ENCODE peak calls at places on chromosomes 1 and 21, in ten cellular contexts. S is mammary epithelial cell; A is brain microvascular endothelial cell; O is transverse colon; I is CD8-positive, alpha-beta memory T cell; X is lower lobe of right lung; E is epithelial cell of esophagus; Z is breast epithelium; Y is NB4; V is cardiac muscle cell. J is an unnamed sample.

GRCh38 chr1:6911974-6912373 is 126.7 kb downstream of the CAMTA1 start:
- DNase-seq in S (no peak), A (no peak), O (no peak), I (no peak), X (no peak), E (no peak), Z (no peak), Y (no peak), V (no peak), J (no peak)

GRCh38 chr21:45499970-45500575 is 42.2 kb downstream of the SLC19A1 start:
- DNase-seq in S (no peak), A (no peak), O (no peak), I (no peak), X (peak), E (no peak), Z (no peak), Y (no peak), V (no peak), J (no peak)

GRCh38 chr1:182317489-182318180 is 74.0 kb downstream of the GLUL start:
- DNase-seq in S (no peak), A (no peak), O (peak), I (no peak), X (no peak), E (no peak), Z (no peak), Y (no peak), V (no peak), J (no peak)

GRCh38 chr1:232435746-232436145 is 194.2 kb downstream of the SIPA1L2 start:
- DNase-seq in S (no peak), A (no peak), O (no peak), I (no peak), X (no peak), E (peak), Z (no peak), Y (no peak), V (no peak), J (no peak)

GRCh38 chr1:240134596-240134995 is 42.9 kb downstream of the FMN2 start:
- DNase-seq in S (no peak), A (no peak), O (no peak), I (no peak), X (no peak), E (no peak), Z (no peak), Y (no peak), V (no peak), J (no peak)

GRCh38 chr1:18322353-18323032 is 158.2 kb upstream of the KLHDC7A start:
- DNase-seq in S (no peak), A (no peak), O (no peak), I (no peak), X (no peak), E (no peak), Z (no peak), Y (peak), V (peak), J (no peak)

GRCh38 chr1:208243851-208244583 is at the start of gene PLXNA2:
- DNase-seq in S (peak), A (peak), O (peak), I (peak), X (peak), E (peak), Z (peak), Y (peak), V (peak), J (no peak)

GRCh38 chr1:65269612-65270011 is 39.7 kb upstream of the DNAJC6 start:
- DNase-seq in S (no peak), A (no peak), O (no peak), I (no peak), X (no peak), E (no peak), Z (no peak), Y (no peak), V (no peak), J (no peak)

GRCh38 chr1:52460686-52461085 is 56.3 kb downstream of the PRPF38A start:
- DNase-seq in S (peak), A (no peak), O (no peak), I (no peak), X (no peak), E (peak), Z (no peak), Y (no peak), V (no peak), J (no peak)

GRCh38 chr1:54645806-54646676 is 4.5 kb downstream of the MROH7 start:
- DNase-seq in S (no peak), A (no peak), O (peak), I (no peak), X (no peak), E (no peak), Z (no peak), Y (no peak), V (no peak), J (no peak)

DNA sequence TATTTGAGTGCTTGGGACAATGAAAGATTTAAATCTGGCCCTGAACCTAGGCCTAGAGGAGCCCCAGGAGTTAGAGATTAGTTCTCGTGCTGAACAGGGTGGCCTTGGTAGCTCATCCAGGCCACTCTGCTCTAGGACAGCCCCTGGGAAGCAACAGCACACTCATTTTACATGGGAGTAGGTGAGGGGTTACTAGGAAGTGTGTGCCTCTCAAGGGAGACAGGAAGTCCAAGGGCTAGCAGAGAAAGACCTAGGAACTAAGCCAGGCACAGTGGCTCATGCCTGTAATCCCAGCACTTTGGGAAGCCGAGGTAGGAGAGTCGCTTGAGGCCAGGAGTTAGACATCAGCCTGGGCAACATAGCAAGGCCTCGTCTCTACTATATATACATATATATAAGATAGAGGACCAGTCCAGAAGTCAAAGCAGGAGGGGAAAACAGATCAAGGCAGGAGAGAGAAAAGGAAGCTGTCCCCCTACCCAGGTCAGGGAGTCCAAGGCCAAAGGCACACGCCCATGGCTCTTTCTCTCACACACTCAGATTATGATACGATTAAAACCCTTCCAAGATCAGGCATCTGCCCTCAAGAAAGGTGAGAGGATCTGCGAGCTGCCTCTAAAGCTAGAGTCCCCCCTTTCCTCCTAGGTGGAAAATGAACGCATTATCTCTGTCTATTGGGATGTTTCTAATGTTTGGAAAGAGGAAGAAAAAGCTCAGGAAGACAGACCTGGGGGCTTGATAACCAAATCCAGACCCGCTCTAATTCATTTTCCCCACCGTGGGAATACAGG is 7.8 kb downstream of the PAFAH2 start:
- DNase-seq in S (no peak), A (no peak), O (no peak), I (no peak), X (no peak), E (no peak), Z (no peak), Y (no peak), V (no peak), J (no peak)
- H3K4me3 ChIP-seq in S (no peak), A (no peak), O (no peak), I (peak), X (peak), E (no peak), Z (no peak), Y (no peak), V (no peak), J (no peak)

DNA sequence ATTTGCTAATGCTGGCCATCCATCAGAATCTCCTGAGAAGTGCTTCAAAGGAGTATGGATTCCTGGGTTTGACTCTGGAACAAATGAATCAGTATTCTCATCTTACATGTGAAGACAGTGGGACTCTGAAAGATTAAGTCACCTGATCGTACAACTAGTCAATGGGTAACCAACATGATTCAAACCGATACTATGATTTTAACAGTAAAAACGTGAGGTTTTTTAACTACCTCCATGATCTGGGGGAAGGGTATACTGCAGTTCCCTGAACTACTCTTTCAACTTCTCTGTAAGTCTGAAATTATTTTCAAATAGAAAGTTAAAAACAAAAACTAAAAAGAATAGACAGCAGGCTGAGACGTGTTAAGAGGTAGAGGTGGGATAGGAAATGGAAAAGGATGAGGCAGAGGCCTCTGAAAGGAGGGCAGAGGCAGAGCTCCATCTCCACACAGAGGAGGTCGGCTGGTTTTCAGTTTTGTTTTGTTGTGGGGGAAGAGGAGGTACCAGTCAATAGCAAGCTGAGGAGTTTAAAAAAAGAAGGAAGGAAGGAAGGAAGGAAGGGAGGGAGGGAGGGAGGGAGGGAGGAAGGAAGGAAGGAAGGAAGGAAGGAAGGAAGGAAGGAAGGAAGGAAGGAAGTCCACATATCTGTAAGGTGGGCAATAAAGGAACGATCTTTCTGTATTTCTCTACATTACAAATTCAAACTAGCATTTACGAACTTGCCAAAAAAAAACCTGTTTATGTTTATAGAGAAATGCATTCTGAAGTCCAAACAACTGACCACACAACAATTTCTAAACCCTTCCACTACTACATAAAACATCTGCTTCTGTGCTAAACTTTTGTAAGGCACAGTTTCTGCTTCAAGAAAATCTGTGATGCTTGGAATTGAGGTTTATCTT is 213.1 kb downstream of the RERE start:
- DNase-seq in S (no peak), A (no peak), O (no peak), I (no peak), X (no peak), E (no peak), Z (no peak), Y (no peak), V (no peak), J (no peak)
- H3K4me3 ChIP-seq in S (no peak), A (no peak), O (no peak), I (no peak), X (no peak), E (no peak), Z (no peak), Y (no peak), V (no peak), J (no peak)

DNA sequence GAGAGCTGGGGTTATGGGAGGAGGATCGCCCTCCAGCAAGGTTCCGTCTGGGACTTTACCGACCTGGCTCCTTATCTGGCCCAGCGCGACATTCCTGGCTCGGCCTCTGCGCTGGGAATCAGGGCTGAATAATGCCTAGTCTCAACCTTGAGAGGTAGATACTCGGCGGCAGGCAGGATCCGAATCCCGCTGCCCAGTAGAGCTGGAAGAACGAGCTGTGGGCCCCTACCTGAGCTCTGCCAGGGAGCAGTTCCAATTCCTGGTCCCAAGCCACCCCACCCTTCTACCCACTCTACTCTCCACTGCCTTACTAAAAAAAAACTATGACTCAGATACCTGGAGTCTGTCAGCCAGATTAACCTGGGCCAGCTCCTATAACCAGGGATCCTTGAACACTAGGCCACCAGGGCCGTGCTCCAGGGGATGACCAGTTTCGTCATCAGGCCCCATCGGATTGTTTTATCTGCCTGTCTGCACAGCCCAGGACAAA is 53.6 kb downstream of the RHBG start:
- DNase-seq in S (peak), A (no peak), O (no peak), I (no peak), X (no peak), E (peak), Z (no peak), Y (no peak), V (no peak), J (no peak)
- H3K4me3 ChIP-seq in S (no peak), A (no peak), O (no peak), I (no peak), X (no peak), E (no peak), Z (no peak), Y (no peak), V (no peak), J (no peak)

GRCh38 chr21:16330340-16331319 is 600.8 kb downstream of the USP25 start:
- DNase-seq in S (peak), A (peak), O (no peak), I (no peak), X (no peak), E (peak), Z (no peak), Y (peak), V (peak), J (no peak)
- H3K4me3 ChIP-seq in S (no peak), A (no peak), O (no peak), I (no peak), X (no peak), E (no peak), Z (no peak), Y (no peak), V (peak), J (peak)

DNA sequence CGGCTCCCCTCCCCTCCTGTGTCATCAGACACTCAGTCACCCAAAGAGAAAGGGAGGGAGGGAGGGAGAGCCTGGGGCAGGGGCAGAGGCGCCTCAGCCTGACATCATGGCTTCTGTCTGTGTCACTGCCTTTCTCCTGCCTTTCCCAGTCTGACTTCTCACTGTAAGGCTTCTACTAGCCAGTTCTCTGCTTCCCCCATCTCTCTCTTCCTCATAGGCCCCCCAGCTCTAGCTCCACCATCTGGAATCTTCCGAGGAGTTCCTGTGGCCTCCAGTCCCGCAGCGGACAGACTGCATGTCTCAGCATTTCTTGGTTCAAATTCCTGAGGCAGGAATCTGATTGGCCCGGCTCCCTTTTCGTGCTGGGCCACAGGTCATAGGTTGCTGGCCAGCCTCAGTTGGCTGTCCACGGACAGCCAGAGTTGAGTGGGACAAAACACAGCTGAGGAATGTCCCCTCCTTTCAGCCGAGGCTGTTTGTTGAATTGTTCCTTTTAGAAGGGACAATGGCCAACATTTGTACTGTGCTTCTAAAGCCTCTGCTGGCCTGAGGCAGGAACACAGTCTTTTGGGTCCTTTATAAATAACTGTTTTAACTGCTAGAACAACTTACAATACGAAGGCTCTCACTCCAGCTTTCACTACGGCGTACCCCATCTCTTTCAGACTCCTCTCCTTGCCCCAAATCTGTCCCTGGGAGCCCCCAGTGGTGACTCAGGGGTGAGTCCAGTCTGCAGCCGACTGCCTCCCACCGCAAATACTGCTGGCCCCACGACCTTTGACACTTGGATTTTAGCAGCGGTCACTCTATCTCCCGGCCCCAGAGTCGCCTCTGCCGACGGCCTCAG is 18.8 kb upstream of the KANK4 start:
- DNase-seq in S (no peak), A (peak), O (no peak), I (no peak), X (no peak), E (peak), Z (no peak), Y (no peak), V (no peak), J (no peak)
- H3K4me3 ChIP-seq in S (no peak), A (no peak), O (no peak), I (no peak), X (no peak), E (no peak), Z (no peak), Y (no peak), V (no peak), J (no peak)

GRCh38 chr1:14756617-14757259 is 158.3 kb downstream of the KAZN start:
- DNase-seq in S (peak), A (no peak), O (no peak), I (no peak), X (no peak), E (peak), Z (no peak), Y (no peak), V (no peak), J (no peak)
- H3K4me3 ChIP-seq in S (no peak), A (no peak), O (no peak), I (no peak), X (no peak), E (no peak), Z (no peak), Y (no peak), V (no peak), J (no peak)

GRCh38 chr1:203351037-203351625 is at the start of gene FMOD:
- DNase-seq in S (no peak), A (no peak), O (peak), I (no peak), X (no peak), E (no peak), Z (peak), Y (peak), V (no peak), J (peak)
- H3K4me3 ChIP-seq in S (no peak), A (no peak), O (no peak), I (no peak), X (peak), E (no peak), Z (peak), Y (no peak), V (no peak), J (peak)

GRCh38 chr1:230943048-230943593 is 35.5 kb downstream of the TTC13 start:
- DNase-seq in S (no peak), A (no peak), O (no peak), I (no peak), X (no peak), E (no peak), Z (no peak), Y (no peak), V (no peak), J (no peak)
- H3K4me3 ChIP-seq in S (no peak), A (no peak), O (no peak), I (no peak), X (no peak), E (no peak), Z (no peak), Y (no peak), V (no peak), J (no peak)

GRCh38 chr1:204152310-204153044 is 633 bp upstream of the ETNK2 start:
- DNase-seq in S (no peak), A (no peak), O (no peak), I (no peak), X (peak), E (no peak), Z (peak), Y (no peak), V (no peak), J (no peak)
- H3K4me3 ChIP-seq in S (peak), A (peak), O (peak), I (peak), X (peak), E (peak), Z (peak), Y (no peak), V (peak), J (peak)